ENCODE peak calls at places on chromosomes 1 and 21, in five cellular contexts. Q is GM23338, I is GM23248, A is fibroblast of lung, N is PC-3. W is an unnamed sample. For H3K27me3, the result is how much of the 10 kb centered on the place peaks cover.

GRCh38 chr1:221442056-221442455 is 299.8 kb downstream of the DUSP10 start:
- DNase-seq in Q (no peak), I (no peak), A (no peak), N (no peak), W (no peak)

GRCh38 chr1:109619655-109620395 is at the start of gene AMPD2:
- DNase-seq in Q (peak), I (peak), A (peak), N (peak), W (peak)

GRCh38 chr1:224333309-224333926 is 3.4 kb upstream of the NVL start:
- DNase-seq in Q (peak), I (peak), A (peak), N (peak), W (no peak)

GRCh38 chr1:96580920-96581319 is 140.7 kb upstream of the PTBP2 start:
- DNase-seq in Q (peak), I (no peak), A (no peak), N (no peak), W (no peak)

GRCh38 chr1:182739545-182739944 is 50.0 kb upstream of the NPL start:
- DNase-seq in Q (peak), I (no peak), A (no peak), N (no peak), W (no peak)

GRCh38 chr1:66095190-66095589 is 302.5 kb downstream of the PDE4B start:
- DNase-seq in Q (no peak), I (no peak), A (no peak), N (no peak), W (no peak)

GRCh38 chr1:54846716-54847284 is 40.2 kb downstream of the DHCR24 start:
- DNase-seq in Q (no peak), I (no peak), A (no peak), N (no peak), W (no peak)

GRCh38 chr1:196464545-196464944 is 143.7 kb downstream of the KCNT2 start:
- DNase-seq in Q (no peak), I (peak), A (peak), N (peak), W (peak)

GRCh38 chr1:64111787-64112186 is 91.6 kb upstream of the UBE2U start:
- DNase-seq in Q (no peak), I (peak), A (peak), N (no peak), W (no peak)

GRCh38 chr1:3306583-3307285 is 147.7 kb upstream of the ARHGEF16 start:
- DNase-seq in Q (no peak), I (peak), A (peak), N (peak), W (peak)

GRCh38 chr1:3305156-3305555 is 149.3 kb upstream of the ARHGEF16 start:
- DNase-seq in Q (no peak), I (no peak), A (no peak), N (no peak), W (no peak)

GRCh38 chr1:3304255-3304654 is 150.2 kb upstream of the ARHGEF16 start:
- DNase-seq in Q (no peak), I (no peak), A (no peak), N (no peak), W (no peak)

GRCh38 chr1:3307359-3307758 is 147.1 kb upstream of the ARHGEF16 start:
- DNase-seq in Q (no peak), I (no peak), A (no peak), N (no peak), W (no peak)

DNA sequence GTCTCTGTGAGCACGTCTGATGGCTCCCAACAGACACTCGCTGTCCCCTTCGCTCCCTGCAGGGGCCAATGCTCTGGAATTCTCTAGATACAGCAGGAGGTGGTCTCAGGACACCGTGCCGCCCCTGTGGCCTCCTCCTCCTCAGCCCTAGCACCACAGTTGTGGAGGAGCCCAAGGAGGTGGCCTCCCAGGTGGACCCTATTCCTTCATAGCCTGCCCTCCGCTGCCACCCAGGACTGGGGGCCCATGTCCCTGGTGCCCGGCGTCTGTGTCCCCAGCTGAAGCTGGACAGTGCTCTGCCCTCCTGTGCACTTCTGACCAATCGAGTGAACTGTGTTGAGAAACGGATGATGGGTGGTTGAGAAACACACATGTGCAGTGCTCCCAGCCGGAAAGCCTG is 149.8 kb upstream of the ARHGEF16 start:
- DNase-seq in Q (no peak), I (no peak), A (no peak), N (no peak), W (no peak)
- H3K27me3 ChIP-seq in Q (under half), I (under half), A (under half), N (half or more), W (under half)

GRCh38 chr1:179296356-179296755 is 2.8 kb downstream of the SOAT1 start:
- DNase-seq in Q (peak), I (no peak), A (no peak), N (no peak), W (no peak)
- H3K4me2 ChIP-seq in Q (no peak), I (no peak), A (no peak), N (no peak), W (peak)

DNA sequence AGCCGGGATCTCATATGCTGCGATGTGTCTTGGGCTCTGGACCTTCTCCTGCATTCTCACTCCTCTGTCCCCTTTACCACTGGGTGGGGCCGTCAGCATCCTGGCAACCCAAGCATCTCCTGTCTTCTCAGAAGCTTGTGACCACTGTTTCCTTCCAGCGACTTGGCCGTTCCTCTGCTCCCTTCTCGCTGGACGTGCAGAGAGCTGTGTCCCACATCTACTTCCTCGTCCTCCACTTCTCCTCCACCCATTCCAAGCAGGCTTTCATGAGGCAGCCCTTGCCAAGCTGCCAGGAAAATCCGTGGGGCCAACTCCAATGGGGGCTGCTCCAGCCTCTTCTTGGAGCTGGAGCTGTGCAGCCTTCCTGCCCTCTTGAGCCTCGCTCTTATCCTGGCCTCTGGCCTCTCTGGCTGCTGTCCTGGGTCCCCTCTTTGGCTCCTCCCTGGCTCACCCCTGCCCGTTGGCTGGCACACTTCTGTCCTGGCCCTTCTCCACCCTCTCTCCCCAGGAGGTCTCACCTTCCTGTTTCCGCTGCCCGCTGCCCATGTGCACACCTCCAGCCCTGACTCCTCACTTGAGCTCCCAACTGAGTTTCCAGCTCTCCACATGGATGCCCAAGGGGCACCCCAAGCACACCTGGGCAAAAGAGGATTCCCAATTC is 8.8 kb downstream of the FAM131C start:
- DNase-seq in Q (no peak), I (no peak), A (no peak), N (no peak), W (no peak)
- H3K27me3 ChIP-seq in Q (under half), I (under half), A (under half), N (under half), W (under half)

GRCh38 chr1:206461602-206462455 is 8.4 kb upstream of the IKBKE start:
- DNase-seq in Q (peak), I (peak), A (peak), N (peak), W (no peak)

GRCh38 chr1:206463137-206463536 is 7.1 kb upstream of the IKBKE start:
- DNase-seq in Q (no peak), I (no peak), A (no peak), N (no peak), W (no peak)

GRCh38 chr1:206463911-206464310 is 6.4 kb upstream of the IKBKE start:
- DNase-seq in Q (no peak), I (no peak), A (no peak), N (no peak), W (no peak)

GRCh38 chr1:206459703-206460102 is 10.6 kb upstream of the IKBKE start:
- DNase-seq in Q (no peak), I (no peak), A (no peak), N (no peak), W (no peak)

GRCh38 chr1:206460846-206461426 is 9.3 kb upstream of the IKBKE start:
- DNase-seq in Q (no peak), I (no peak), A (no peak), N (no peak), W (no peak)
- H3K4me2 ChIP-seq in Q (no peak), I (no peak), A (no peak), N (no peak), W (no peak)

GRCh38 chr1:197911172-197911856 is 5.9 kb upstream of the LHX9 start:
- DNase-seq in Q (peak), I (peak), A (no peak), N (no peak), W (no peak)

GRCh38 chr1:197909346-197909745 is 6.9 kb downstream of the C1orf53 start:
- DNase-seq in Q (no peak), I (no peak), A (no peak), N (no peak), W (no peak)

GRCh38 chr1:197911857-197912696 is 5.1 kb upstream of the LHX9 start:
- DNase-seq in Q (peak), I (no peak), A (no peak), N (no peak), W (no peak)

GRCh38 chr1:197908695-197909336 is 6.4 kb downstream of the C1orf53 start:
- DNase-seq in Q (peak), I (no peak), A (no peak), N (no peak), W (no peak)

DNA sequence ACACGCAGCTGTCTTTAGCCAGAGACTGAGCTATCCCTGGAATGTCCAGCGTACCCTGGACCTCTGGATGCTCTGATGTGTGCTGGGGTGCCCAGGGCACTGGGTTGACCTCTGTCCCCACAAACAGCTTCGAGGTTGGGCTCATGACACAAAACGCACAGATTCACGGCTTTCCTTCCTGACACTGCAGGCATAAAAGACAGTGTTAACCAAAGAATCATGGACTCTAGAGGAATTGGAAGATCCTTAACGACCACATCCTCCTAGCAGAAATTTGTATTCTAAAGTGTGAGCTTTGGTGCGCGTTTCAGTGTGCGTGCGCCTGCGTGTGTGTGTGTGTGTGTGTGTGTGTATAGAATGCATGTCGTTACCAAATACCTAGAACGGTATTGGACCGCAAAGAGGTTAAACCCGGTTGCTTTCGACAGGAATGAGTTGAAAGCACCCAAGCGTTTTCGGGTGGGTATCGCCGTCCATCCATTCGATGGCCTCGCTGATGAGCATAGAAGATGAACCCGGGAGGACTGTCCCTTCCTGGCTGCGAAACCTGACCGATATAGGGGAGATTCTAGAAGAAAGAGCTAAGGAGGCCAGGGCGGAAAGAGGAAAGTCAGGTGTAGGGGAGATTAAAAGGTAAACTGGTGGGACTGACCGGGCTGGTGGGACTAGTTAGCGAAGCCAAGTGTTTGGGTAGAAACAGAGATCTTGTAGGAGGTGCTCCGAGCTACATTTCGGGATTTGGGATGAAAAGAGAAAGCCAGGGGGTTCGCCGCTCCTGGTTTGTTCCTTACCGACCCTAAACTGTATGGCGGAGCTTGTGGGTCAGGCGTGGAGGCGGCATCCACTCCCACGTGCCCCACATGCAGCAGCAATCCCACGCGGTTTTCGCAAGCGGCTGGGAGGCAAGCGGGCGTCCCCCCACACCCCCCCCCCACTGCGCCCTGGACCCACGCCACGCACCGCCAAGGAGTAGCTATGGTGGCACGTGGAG is 6.8 kb upstream of the LHX9 start:
- DNase-seq in Q (peak), I (no peak), A (no peak), N (no peak), W (no peak)
- H3K27me3 ChIP-seq in Q (half or more), I (half or more), A (half or more), N (under half), W (half or more)

GRCh38 chr1:15950763-15951295 is 25.1 kb downstream of the ZBTB17 start:
- DNase-seq in Q (no peak), I (peak), A (peak), N (no peak), W (peak)
- H3K4me2 ChIP-seq in Q (no peak), I (peak), A (no peak), N (no peak), W (peak)

GRCh38 chr1:24045766-24046165 is 65.6 kb upstream of the SRSF10 start:
- DNase-seq in Q (no peak), I (peak), A (no peak), N (no peak), W (no peak)

GRCh38 chr1:24047101-24047459 is 64.9 kb downstream of the MYOM3 start:
- DNase-seq in Q (no peak), I (peak), A (peak), N (peak), W (peak)

GRCh38 chr1:24049709-24050108 is 62.2 kb downstream of the MYOM3 start:
- DNase-seq in Q (no peak), I (no peak), A (no peak), N (no peak), W (no peak)

GRCh38 chr1:24051206-24051945 is 60.6 kb downstream of the MYOM3 start:
- DNase-seq in Q (no peak), I (no peak), A (no peak), N (no peak), W (no peak)

GRCh38 chr1:24048205-24048869 is 63.6 kb downstream of the MYOM3 start:
- DNase-seq in Q (no peak), I (peak), A (peak), N (peak), W (peak)
- H3K27me3 ChIP-seq in Q (under half), I (under half), A (under half), N (under half), W (under half)

GRCh38 chr21:41581592-41582228 is 73.8 kb upstream of the TMPRSS2 start:
- DNase-seq in Q (no peak), I (no peak), A (no peak), N (no peak), W (no peak)

GRCh38 chr21:41580758-41581554 is 73.0 kb upstream of the TMPRSS2 start:
- DNase-seq in Q (no peak), I (no peak), A (no peak), N (peak), W (no peak)

GRCh38 chr21:41583274-41583790 is 75.4 kb upstream of the TMPRSS2 start:
- DNase-seq in Q (no peak), I (no peak), A (peak), N (peak), W (no peak)

GRCh38 chr21:41582866-41583265 is 74.9 kb upstream of the TMPRSS2 start:
- DNase-seq in Q (no peak), I (no peak), A (no peak), N (no peak), W (no peak)

DNA sequence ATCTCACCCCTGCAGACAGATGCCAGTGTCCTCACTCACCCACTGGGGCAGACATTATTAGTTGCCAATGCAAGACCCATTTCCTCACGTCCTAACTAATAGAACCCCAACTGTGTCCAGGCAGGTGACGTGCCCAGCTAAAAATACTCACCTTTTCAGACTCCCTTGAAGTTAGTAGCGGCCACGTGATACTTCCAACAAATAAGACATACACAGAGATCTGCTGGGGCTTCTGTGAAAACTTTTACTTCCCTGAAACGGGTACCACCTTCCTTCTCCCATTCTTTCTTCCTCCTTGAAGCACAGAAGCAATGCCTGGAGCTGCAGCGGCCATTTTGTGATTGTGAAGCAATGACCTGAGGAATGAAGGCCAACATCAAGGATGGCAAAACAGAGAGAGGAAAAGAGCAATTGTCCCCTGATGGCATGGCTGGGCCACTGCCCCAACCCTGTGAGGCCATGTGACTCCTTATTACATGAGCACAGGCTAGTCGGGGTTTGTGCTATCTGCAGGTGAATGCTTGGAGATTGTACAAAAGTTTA is 74.4 kb upstream of the TMPRSS2 start:
- DNase-seq in Q (no peak), I (no peak), A (no peak), N (no peak), W (no peak)
- H3K4me2 ChIP-seq in Q (no peak), I (no peak), A (no peak), N (peak), W (no peak)

GRCh38 chr1:34876406-34876805 is 16.9 kb upstream of the SMIM12 start:
- DNase-seq in Q (no peak), I (no peak), A (no peak), N (no peak), W (no peak)

GRCh38 chr1:34872133-34872503 is 12.6 kb upstream of the SMIM12 start:
- DNase-seq in Q (no peak), I (no peak), A (no peak), N (no peak), W (no peak)

GRCh38 chr1:34870395-34870794 is 10.8 kb upstream of the SMIM12 start:
- DNase-seq in Q (no peak), I (no peak), A (no peak), N (no peak), W (no peak)

GRCh38 chr1:34871443-34872132 is 12.0 kb upstream of the SMIM12 start:
- DNase-seq in Q (no peak), I (peak), A (no peak), N (no peak), W (no peak)

DNA sequence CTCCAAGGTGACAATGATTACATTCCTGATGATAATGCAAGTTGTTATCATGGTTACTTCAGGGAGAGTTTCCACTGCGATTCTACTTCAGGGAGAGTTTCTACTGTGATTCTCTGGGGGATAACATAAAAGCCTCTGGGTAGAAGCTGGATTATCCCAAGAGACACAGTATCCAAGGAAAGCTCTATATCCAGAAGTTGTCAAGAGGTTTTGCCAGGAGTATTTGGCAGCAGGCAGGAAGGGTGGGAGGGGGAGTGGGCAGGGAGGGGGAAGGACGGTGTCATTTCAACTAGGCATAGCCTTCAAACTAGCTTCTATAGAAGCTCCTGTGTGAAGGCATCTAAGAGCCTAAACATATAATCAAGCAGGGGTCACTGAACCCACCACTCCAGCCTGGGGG is 15.0 kb upstream of the SMIM12 start:
- DNase-seq in Q (no peak), I (no peak), A (no peak), N (no peak), W (no peak)
- H3K27me3 ChIP-seq in Q (under half), I (half or more), A (under half), N (half or more), W (half or more)